ENCODE peak calls at places on chromosomes 2 and 18, in seven cellular contexts. R, A, H, W, Q, F and Y are unnamed samples.

GRCh38 chr2:28496781-28497180 is 921 bp downstream of the PLB1 start:
- DNase-seq in R (no peak), A (no peak), H (no peak), W (no peak), Q (no peak), F (no peak), Y (no peak)

GRCh38 chr2:32591669-32592463 is 36.0 kb upstream of the TTC27 start:
- DNase-seq in R (no peak), A (peak; percentile 1), H (no peak), W (no peak), Q (peak; percentile 4), F (peak; percentile 84), Y (no peak)

GRCh38 chr2:237090906-237091305 is 5.2 kb downstream of the COPS8 start:
- DNase-seq in R (no peak), A (no peak), H (no peak), W (no peak), Q (no peak), F (no peak), Y (no peak)

GRCh38 chr2:239405071-239405470 is 4.3 kb upstream of the HDAC4 start:
- DNase-seq in R (no peak), A (no peak), H (no peak), W (no peak), Q (no peak), F (no peak), Y (no peak)

GRCh38 chr2:25920326-25920725 is 42.0 kb upstream of the ASXL2 start:
- DNase-seq in R (no peak), A (no peak), H (no peak), W (no peak), Q (no peak), F (no peak), Y (no peak)

GRCh38 chr2:135124924-135125886 is 73.1 kb downstream of the RAB3GAP1 start:
- DNase-seq in R (no peak), A (no peak), H (no peak), W (peak; percentile 32), Q (peak; percentile 62), F (no peak), Y (no peak)

GRCh38 chr2:13537771-13538349 is 821.1 kb downstream of the TRIB2 start:
- DNase-seq in R (no peak), A (no peak), H (no peak), W (no peak), Q (no peak), F (no peak), Y (no peak)

GRCh38 chr2:44778671-44779476 is 162.6 kb upstream of the SIX3 start:
- DNase-seq in R (no peak), A (no peak), H (peak; percentile 16), W (no peak), Q (no peak), F (no peak), Y (no peak)

GRCh38 chr18:1488957-1489356 is 584.3 kb downstream of the ADCYAP1 start:
- DNase-seq in R (no peak), A (no peak), H (no peak), W (no peak), Q (no peak), F (no peak), Y (no peak)

GRCh38 chr2:128510701-128511100 is 192.0 kb upstream of the HS6ST1 start:
- DNase-seq in R (no peak), A (no peak), H (no peak), W (no peak), Q (no peak), F (no peak), Y (no peak)

GRCh38 chr2:9258501-9258900 is 51.9 kb downstream of the ASAP2 start:
- DNase-seq in R (no peak), A (no peak), H (no peak), W (no peak), Q (no peak), F (no peak), Y (no peak)

GRCh38 chr2:214103199-214104001 is 307.5 kb upstream of the VWC2L start:
- DNase-seq in R (peak; percentile 67), A (no peak), H (no peak), W (no peak), Q (peak; percentile 39), F (no peak), Y (no peak)

GRCh38 chr2:200077838-200078237 is 122.5 kb downstream of the MAIP1 start:
- DNase-seq in R (no peak), A (no peak), H (no peak), W (no peak), Q (peak; percentile 85), F (no peak), Y (no peak)